ENCODE peak calls at places on chromosomes 6 and 20, in ten cellular contexts. One of them, this sample, is unnamed.
A peak's percentile ranks its signal among the peaks of the same experiment; 100 is the strongest.

GRCh38 chr20:4013041-4013440 is 2.3 kb downstream of the RNF24 start:
- DNase-seq in tibial nerve: no peak
- DNase-seq in sigmoid colon: no peak
- DNase-seq in IMR-90: no peak
- DNase-seq in uterus: no peak
- DNase-seq in stomach: no peak
- DNase-seq in NB4: no peak
- DNase-seq in HCT116: no peak
- DNase-seq in Peyer's patch: no peak
- DNase-seq in ovary: no peak
- DNase-seq in this sample: no peak

GRCh38 chr6:151372164-151372563 is 19.2 kb downstream of the ZBTB2 start:
- DNase-seq in NB4: no peak
- DNase-seq in uterus: no peak
- DNase-seq in HCT116: no peak
- DNase-seq in stomach: no peak
- DNase-seq in sigmoid colon: no peak
- DNase-seq in Peyer's patch: no peak
- DNase-seq in ovary: no peak
- DNase-seq in tibial nerve: no peak
- DNase-seq in IMR-90: no peak
- DNase-seq in this sample: no peak

GRCh38 chr20:25257756-25258462 is 10.0 kb downstream of the PYGB start:
- DNase-seq in stomach: no peak
- DNase-seq in IMR-90: no peak
- DNase-seq in HCT116: no peak
- DNase-seq in NB4: no peak
- DNase-seq in tibial nerve: no peak
- DNase-seq in uterus: no peak
- DNase-seq in ovary: no peak
- DNase-seq in sigmoid colon: no peak
- DNase-seq in Peyer's patch: no peak
- DNase-seq in this sample: no peak

GRCh38 chr6:41025966-41026365 is 13.1 kb downstream of the UNC5CL start:
- DNase-seq in NB4: no peak
- DNase-seq in IMR-90: no peak
- DNase-seq in tibial nerve: no peak
- DNase-seq in sigmoid colon: no peak
- DNase-seq in stomach: no peak
- DNase-seq in HCT116: no peak
- DNase-seq in uterus: no peak
- DNase-seq in Peyer's patch: no peak
- DNase-seq in ovary: no peak
- DNase-seq in this sample: no peak

GRCh38 chr20:10065154-10065833 is 30.5 kb downstream of the ANKEF1 start:
- DNase-seq in HCT116: no peak
- DNase-seq in ovary: no peak
- DNase-seq in sigmoid colon: no peak
- DNase-seq in Peyer's patch: no peak
- DNase-seq in NB4: peak; percentile 10
- DNase-seq in IMR-90: peak; percentile 33
- DNase-seq in tibial nerve: no peak
- DNase-seq in stomach: no peak
- DNase-seq in uterus: no peak
- DNase-seq in this sample: no peak

GRCh38 chr20:2754426-2754825 is 46.0 kb downstream of the CPXM1 start:
- DNase-seq in tibial nerve: no peak
- DNase-seq in IMR-90: no peak
- DNase-seq in HCT116: no peak
- DNase-seq in stomach: no peak
- DNase-seq in sigmoid colon: peak; percentile 35
- DNase-seq in uterus: no peak
- DNase-seq in NB4: no peak
- DNase-seq in ovary: no peak
- DNase-seq in Peyer's patch: no peak
- DNase-seq in this sample: peak; percentile 61

GRCh38 chr6:15994814-15995459 is 133.9 kb upstream of the MYLIP start:
- DNase-seq in sigmoid colon: no peak
- DNase-seq in uterus: no peak
- DNase-seq in HCT116: no peak
- DNase-seq in tibial nerve: no peak
- DNase-seq in stomach: no peak
- DNase-seq in NB4: peak; percentile 82
- DNase-seq in Peyer's patch: no peak
- DNase-seq in ovary: no peak
- DNase-seq in IMR-90: no peak
- DNase-seq in this sample: no peak

GRCh38 chr6:57190140-57190539 is 18.0 kb downstream of the BAG2 start:
- DNase-seq in HCT116: no peak
- DNase-seq in tibial nerve: no peak
- DNase-seq in stomach: no peak
- DNase-seq in ovary: no peak
- DNase-seq in IMR-90: peak; percentile 47
- DNase-seq in NB4: peak; percentile 52
- DNase-seq in sigmoid colon: no peak
- DNase-seq in uterus: no peak
- DNase-seq in Peyer's patch: no peak
- DNase-seq in this sample: no peak

GRCh38 chr6:34680802-34681515 is 15.6 kb downstream of the ILRUN start:
- DNase-seq in ovary: no peak
- DNase-seq in Peyer's patch: no peak
- DNase-seq in NB4: peak; percentile 60
- DNase-seq in sigmoid colon: no peak
- DNase-seq in tibial nerve: no peak
- DNase-seq in IMR-90: peak; percentile 59
- DNase-seq in HCT116: peak; percentile 27
- DNase-seq in stomach: no peak
- DNase-seq in uterus: no peak
- DNase-seq in this sample: no peak

GRCh38 chr20:58850693-58851174 is at the start of gene GNAS-AS1:
- DNase-seq in tibial nerve: peak; percentile 43
- DNase-seq in Peyer's patch: peak; percentile 67
- DNase-seq in uterus: peak; percentile 78
- DNase-seq in sigmoid colon: peak; percentile 89
- DNase-seq in NB4: no peak
- DNase-seq in stomach: peak; percentile 47
- DNase-seq in ovary: peak; percentile 47
- DNase-seq in HCT116: no peak
- DNase-seq in IMR-90: peak; percentile 87
- DNase-seq in this sample: peak; percentile 37

GRCh38 chr6:115396112-115396906 is 664.4 kb downstream of the FRK start:
- DNase-seq in stomach: no peak
- DNase-seq in ovary: no peak
- DNase-seq in uterus: no peak
- DNase-seq in Peyer's patch: no peak
- DNase-seq in HCT116: no peak
- DNase-seq in tibial nerve: no peak
- DNase-seq in NB4: no peak
- DNase-seq in IMR-90: no peak
- DNase-seq in sigmoid colon: no peak
- DNase-seq in this sample: no peak

GRCh38 chr20:58992911-58993310 is 11.9 kb downstream of the NELFCD start:
- DNase-seq in stomach: no peak
- DNase-seq in IMR-90: no peak
- DNase-seq in ovary: no peak
- DNase-seq in sigmoid colon: no peak
- DNase-seq in uterus: no peak
- DNase-seq in tibial nerve: no peak
- DNase-seq in Peyer's patch: no peak
- DNase-seq in NB4: no peak
- DNase-seq in HCT116: no peak
- DNase-seq in this sample: no peak

GRCh38 chr6:7312616-7313504 is at the start of gene SSR1:
- DNase-seq in uterus: peak; percentile 98
- DNase-seq in sigmoid colon: peak; percentile 99
- DNase-seq in Peyer's patch: peak; percentile 97
- DNase-seq in ovary: peak; percentile 97
- DNase-seq in stomach: peak; percentile 98
- DNase-seq in IMR-90: peak; percentile 95
- DNase-seq in tibial nerve: peak; percentile 95
- DNase-seq in HCT116: peak; percentile 85
- DNase-seq in NB4: peak; percentile 99
- DNase-seq in this sample: peak; percentile 96

GRCh38 chr6:7309050-7309449 is 3.9 kb downstream of the SSR1 start:
- DNase-seq in uterus: no peak
- DNase-seq in tibial nerve: no peak
- DNase-seq in Peyer's patch: no peak
- DNase-seq in ovary: no peak
- DNase-seq in NB4: no peak
- DNase-seq in IMR-90: no peak
- DNase-seq in HCT116: no peak
- DNase-seq in stomach: no peak
- DNase-seq in sigmoid colon: no peak
- DNase-seq in this sample: no peak

GRCh38 chr6:7313505-7314165 is 636 bp upstream of the SSR1 start:
- DNase-seq in HCT116: no peak
- DNase-seq in stomach: no peak
- DNase-seq in NB4: no peak
- DNase-seq in Peyer's patch: no peak
- DNase-seq in uterus: peak; percentile 26
- DNase-seq in tibial nerve: no peak
- DNase-seq in ovary: peak; percentile 50
- DNase-seq in IMR-90: no peak
- DNase-seq in sigmoid colon: no peak
- DNase-seq in this sample: no peak

GRCh38 chr6:7311920-7312615 is 931 bp downstream of the SSR1 start:
- DNase-seq in HCT116: no peak
- DNase-seq in sigmoid colon: no peak
- DNase-seq in uterus: no peak
- DNase-seq in Peyer's patch: no peak
- DNase-seq in NB4: peak; percentile 25
- DNase-seq in IMR-90: peak; percentile 35
- DNase-seq in stomach: no peak
- DNase-seq in tibial nerve: no peak
- DNase-seq in ovary: no peak
- DNase-seq in this sample: no peak

DNA sequence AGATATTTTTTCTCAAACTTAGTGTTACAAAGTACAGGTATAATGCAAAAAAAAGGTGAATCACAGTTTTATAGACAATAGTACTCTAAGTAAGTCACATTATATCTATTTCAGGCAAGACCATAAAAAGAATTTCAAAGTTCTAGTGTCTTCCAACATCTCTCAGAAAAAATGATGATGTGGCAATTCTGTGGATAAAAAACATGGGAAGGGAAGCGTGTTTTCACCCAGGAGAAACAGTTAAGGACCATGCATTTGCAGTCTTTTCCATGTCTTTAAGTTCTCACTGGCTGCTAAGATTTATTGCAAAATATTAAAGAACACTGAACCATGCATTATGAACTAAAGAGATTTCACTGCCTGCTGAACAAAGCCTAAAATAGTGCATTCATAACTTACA is 1.8 kb downstream of the SSR1 start:
- DNase-seq in Peyer's patch: no peak
- DNase-seq in ovary: no peak
- DNase-seq in tibial nerve: no peak
- DNase-seq in uterus: no peak
- DNase-seq in sigmoid colon: no peak
- DNase-seq in IMR-90: no peak
- DNase-seq in NB4: no peak
- DNase-seq in stomach: no peak
- DNase-seq in HCT116: no peak
- DNase-seq in this sample: no peak
- H3K4me3 ChIP-seq in Peyer's patch: no peak overlapping the region
- H3K4me3 ChIP-seq in ovary: no peak overlapping the region
- H3K4me3 ChIP-seq in tibial nerve: peak overlapping the region; percentile 95
- H3K4me3 ChIP-seq in uterus: no peak overlapping the region
- H3K4me3 ChIP-seq in sigmoid colon: no peak overlapping the region
- H3K4me3 ChIP-seq in IMR-90: peak overlapping the region; percentile 22
- H3K4me3 ChIP-seq in NB4: peak overlapping the region; percentile 80
- H3K4me3 ChIP-seq in stomach: no peak overlapping the region
- H3K4me3 ChIP-seq in HCT116: peak overlapping the region; percentile 98
- H3K4me3 ChIP-seq in this sample: no peak overlapping the region

DNA sequence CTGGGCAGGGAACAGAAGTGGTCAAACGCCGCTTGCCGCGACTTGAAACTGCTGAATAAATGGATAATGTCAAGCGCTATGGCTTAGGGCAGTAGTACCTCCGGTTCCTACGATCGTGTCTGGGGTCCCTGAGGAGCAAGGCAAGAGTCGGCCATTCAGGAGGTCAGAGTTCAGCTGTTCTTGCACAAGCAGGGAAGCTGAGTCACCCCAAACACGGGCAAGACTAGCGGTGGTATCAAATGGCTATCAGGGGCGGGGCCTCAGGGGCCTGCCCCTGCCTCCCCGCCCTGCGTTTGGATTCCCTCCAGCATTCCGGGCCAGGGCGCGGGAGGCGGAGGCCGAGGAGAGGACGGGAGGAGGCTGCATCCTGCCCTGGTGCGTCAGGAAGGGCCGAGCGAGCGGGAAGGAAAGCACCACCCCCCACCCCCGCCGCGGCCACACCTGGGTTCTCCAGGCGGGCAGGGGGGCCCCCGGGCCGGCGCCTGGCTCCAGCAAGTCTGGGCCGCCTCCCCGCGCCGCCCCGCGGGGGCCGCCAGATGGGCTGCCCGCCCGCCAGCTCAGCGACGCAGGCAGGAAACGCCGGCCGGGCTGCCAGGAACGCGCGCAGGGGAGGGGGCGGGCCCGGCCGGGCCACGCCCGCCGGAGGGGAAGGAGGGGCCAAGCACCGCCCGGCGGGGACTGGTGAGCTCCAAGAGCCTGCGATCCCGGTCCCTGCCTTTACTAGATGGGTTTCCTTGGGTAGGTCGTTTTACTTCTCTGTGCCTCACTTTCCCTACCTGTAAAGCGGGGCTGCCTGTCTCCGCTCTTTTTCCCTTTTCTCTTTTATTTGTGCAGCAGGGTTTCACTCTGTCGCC is 32.2 kb upstream of the ID1 start:
- DNase-seq in ovary: peak; percentile 95
- DNase-seq in tibial nerve: peak; percentile 93
- DNase-seq in stomach: peak; percentile 96
- DNase-seq in Peyer's patch: peak; percentile 87
- DNase-seq in IMR-90: peak; percentile 98
- DNase-seq in HCT116: peak; percentile 96
- DNase-seq in uterus: peak; percentile 97
- DNase-seq in sigmoid colon: peak; percentile 98
- DNase-seq in NB4: peak; percentile 98
- DNase-seq in this sample: peak; percentile 96
- TF ChIP-seq POLR2A in ovary: peak; percentile 74
- TF ChIP-seq POLR2A in tibial nerve: peak; percentile 88
- TF ChIP-seq POLR2A in stomach: no peak
- TF ChIP-seq POLR2A in Peyer's patch: peak; percentile 70
- TF ChIP-seq POLR2A in IMR-90: peak; percentile 72
- TF ChIP-seq POLR2A in HCT116: peak; percentile 59
- TF ChIP-seq POLR2A in uterus: peak; percentile 89
- TF ChIP-seq POLR2A in sigmoid colon: peak; percentile 29
- TF ChIP-seq POLR2A in NB4: peak; percentile 68
- TF ChIP-seq POLR2A in this sample: no peak

GRCh38 chr6:88914885-88915598 is 48.4 kb downstream of the RNGTT start:
- DNase-seq in uterus: no peak
- DNase-seq in ovary: no peak
- DNase-seq in tibial nerve: no peak
- DNase-seq in NB4: no peak
- DNase-seq in Peyer's patch: no peak
- DNase-seq in sigmoid colon: no peak
- DNase-seq in stomach: no peak
- DNase-seq in HCT116: no peak
- DNase-seq in IMR-90: no peak
- DNase-seq in this sample: no peak
- TF ChIP-seq CTCF in uterus: no peak
- TF ChIP-seq CTCF in ovary: no peak
- TF ChIP-seq CTCF in tibial nerve: no peak
- TF ChIP-seq CTCF in NB4: no peak
- TF ChIP-seq CTCF in Peyer's patch: no peak
- TF ChIP-seq CTCF in sigmoid colon: no peak
- TF ChIP-seq CTCF in stomach: no peak
- TF ChIP-seq CTCF in HCT116: no peak
- TF ChIP-seq CTCF in IMR-90: no peak
- TF ChIP-seq CTCF in this sample: no peak

GRCh38 chr20:44552568-44552949 is 29.8 kb upstream of the PKIG start:
- DNase-seq in stomach: no peak
- DNase-seq in IMR-90: no peak
- DNase-seq in Peyer's patch: no peak
- DNase-seq in uterus: no peak
- DNase-seq in NB4: no peak
- DNase-seq in tibial nerve: no peak
- DNase-seq in HCT116: no peak
- DNase-seq in sigmoid colon: no peak
- DNase-seq in ovary: no peak
- DNase-seq in this sample: no peak
- H3K4me3 ChIP-seq in stomach: no peak overlapping the region
- H3K4me3 ChIP-seq in IMR-90: no peak overlapping the region
- H3K4me3 ChIP-seq in Peyer's patch: no peak overlapping the region
- H3K4me3 ChIP-seq in uterus: no peak overlapping the region
- H3K4me3 ChIP-seq in NB4: no peak overlapping the region
- H3K4me3 ChIP-seq in tibial nerve: no peak overlapping the region
- H3K4me3 ChIP-seq in HCT116: no peak overlapping the region
- H3K4me3 ChIP-seq in sigmoid colon: no peak overlapping the region
- H3K4me3 ChIP-seq in ovary: no peak overlapping the region
- H3K4me3 ChIP-seq in this sample: no peak overlapping the region

This sample was measured in lower leg skin.